ENCODE peak calls at places on chromosomes 6 and 20, in seven cellular contexts. W is coronary artery, F is choroid plexus epithelial cell, Z is A549, H is iPS DF 6.9, J is heart left ventricle, O is heart right ventricle. Q is an unnamed sample.

GRCh38 chr20:25000268-25000801 is 7.8 kb upstream of the APMAP start:
- DNase-seq in H (no peak), W (no peak), J (peak; percentile 53), F (peak; percentile 75), Z (peak; percentile 35), O (peak; percentile 54), Q (peak; percentile 84)

GRCh38 chr6:46421239-46421638 is 70.0 kb downstream of the RCAN2 start:
- DNase-seq in J (no peak), H (no peak), W (no peak), O (no peak), Z (no peak), F (peak; percentile 58), Q (no peak)

GRCh38 chr20:326645-327031 is 1.3 kb downstream of the SOX12 start:
- DNase-seq in O (no peak), J (no peak), F (peak; percentile 20), Z (peak; percentile 73), H (no peak), W (peak; percentile 76), Q (no peak)

GRCh38 chr6:15921243-15921642 is 207.6 kb upstream of the MYLIP start:
- DNase-seq in F (peak; percentile 60), W (no peak), O (no peak), Z (no peak), J (no peak), H (no peak), Q (no peak)

GRCh38 chr6:98842489-98843180 is 8.3 kb downstream of the POU3F2 start:
- DNase-seq in O (no peak), W (no peak), H (no peak), Z (no peak), J (no peak), F (no peak), Q (no peak)

GRCh38 chr6:111263837-111264236 is 176.5 kb downstream of the SLC16A10 start:
- DNase-seq in F (peak; percentile 58), H (no peak), J (no peak), O (no peak), Z (no peak), W (no peak), Q (no peak)

GRCh38 chr20:58650181-58650775 is 805 bp upstream of the STX16 start:
- DNase-seq in O (peak; percentile 45), H (no peak), Z (no peak), W (no peak), J (peak; percentile 43), F (no peak), Q (no peak)

GRCh38 chr6:43917878-43918382 is 147.9 kb downstream of the VEGFA start:
- DNase-seq in O (no peak), Z (no peak), W (no peak), F (peak; percentile 72), J (no peak), H (no peak), Q (no peak)

GRCh38 chr6:158043008-158043407 is 61.3 kb downstream of the SYNJ2 start:
- DNase-seq in F (no peak), J (no peak), Z (no peak), H (no peak), W (peak; percentile 72), O (no peak), Q (no peak)

GRCh38 chr6:118320652-118321051 is 227.4 kb upstream of the PLN start:
- DNase-seq in J (no peak), H (no peak), O (no peak), F (peak; percentile 28), W (no peak), Z (no peak), Q (no peak)

GRCh38 chr6:85464260-85464644 is 14.4 kb downstream of the NT5E start:
- DNase-seq in Z (peak; percentile 58), W (peak; percentile 86), H (no peak), F (peak; percentile 98), J (no peak), O (no peak), Q (peak; percentile 89)

GRCh38 chr6:122752493-122752892 is 27.0 kb upstream of the FABP7 start:
- DNase-seq in O (no peak), Z (no peak), W (no peak), F (no peak), H (no peak), J (no peak), Q (no peak)

GRCh38 chr6:13454286-13455221 is 32.8 kb downstream of the GFOD1 start:
- DNase-seq in Z (no peak), H (no peak), W (no peak), F (peak; percentile 78), J (peak; percentile 51), O (no peak), Q (no peak)
- H3K4me3 ChIP-seq in Z (no peak overlapping the region), H (no peak overlapping the region), W (no peak overlapping the region), F (no peak overlapping the region), J (no peak overlapping the region), O (no peak overlapping the region), Q (no peak overlapping the region)

DNA sequence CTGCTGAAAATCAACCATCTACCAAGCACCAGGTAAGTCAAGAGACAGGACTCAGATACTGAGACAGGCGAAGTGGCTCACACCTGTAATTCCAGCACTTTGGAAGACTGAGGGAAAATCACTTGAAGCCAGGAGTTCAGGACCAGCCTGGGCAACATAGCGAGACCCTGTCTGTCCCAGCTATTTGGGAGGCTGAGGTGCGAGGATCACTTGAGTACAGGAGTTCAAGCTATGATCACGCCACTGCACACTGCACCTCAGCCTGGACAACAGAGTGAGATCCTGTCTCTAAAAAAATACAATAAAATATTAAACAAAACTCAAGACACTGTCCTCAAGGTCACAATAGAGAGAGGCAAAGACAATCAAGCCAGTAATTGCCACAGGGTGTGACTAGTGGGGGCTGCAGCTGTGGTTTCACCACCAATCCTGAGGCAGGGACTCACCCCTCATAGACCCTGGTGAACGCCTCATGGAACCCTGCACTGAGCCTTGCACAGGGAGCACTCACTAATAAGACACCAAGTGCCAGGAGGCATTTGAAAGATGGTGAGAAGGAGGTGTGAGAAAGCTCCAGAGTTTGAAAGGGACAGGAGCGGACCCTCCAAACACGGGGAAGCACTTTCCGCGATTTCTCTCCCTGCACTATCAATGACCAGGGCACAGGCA is 1.7 kb downstream of the SNHG17 start:
- DNase-seq in F (no peak), H (no peak), O (no peak), J (no peak), W (no peak), Z (no peak), Q (no peak)
- H3K4me3 ChIP-seq in F (peak overlapping the region; percentile 93), H (peak overlapping the region; percentile 80), O (peak overlapping the region; percentile 80), J (no peak overlapping the region), W (peak overlapping the region; percentile 81), Z (peak overlapping the region; percentile 95), Q (peak overlapping the region; percentile 73)

GRCh38 chr6:131951576-131952230 is 531 bp upstream of the CCN2 start:
- DNase-seq in H (no peak), F (no peak), O (no peak), Z (no peak), W (no peak), J (no peak), Q (no peak)
- H3K4me3 ChIP-seq in H (no peak overlapping the region), F (peak overlapping the region; percentile 82), O (peak overlapping the region; percentile 66), Z (peak overlapping the region; percentile 90), W (peak overlapping the region; percentile 91), J (peak overlapping the region; percentile 68), Q (peak overlapping the region; percentile 53)

DNA sequence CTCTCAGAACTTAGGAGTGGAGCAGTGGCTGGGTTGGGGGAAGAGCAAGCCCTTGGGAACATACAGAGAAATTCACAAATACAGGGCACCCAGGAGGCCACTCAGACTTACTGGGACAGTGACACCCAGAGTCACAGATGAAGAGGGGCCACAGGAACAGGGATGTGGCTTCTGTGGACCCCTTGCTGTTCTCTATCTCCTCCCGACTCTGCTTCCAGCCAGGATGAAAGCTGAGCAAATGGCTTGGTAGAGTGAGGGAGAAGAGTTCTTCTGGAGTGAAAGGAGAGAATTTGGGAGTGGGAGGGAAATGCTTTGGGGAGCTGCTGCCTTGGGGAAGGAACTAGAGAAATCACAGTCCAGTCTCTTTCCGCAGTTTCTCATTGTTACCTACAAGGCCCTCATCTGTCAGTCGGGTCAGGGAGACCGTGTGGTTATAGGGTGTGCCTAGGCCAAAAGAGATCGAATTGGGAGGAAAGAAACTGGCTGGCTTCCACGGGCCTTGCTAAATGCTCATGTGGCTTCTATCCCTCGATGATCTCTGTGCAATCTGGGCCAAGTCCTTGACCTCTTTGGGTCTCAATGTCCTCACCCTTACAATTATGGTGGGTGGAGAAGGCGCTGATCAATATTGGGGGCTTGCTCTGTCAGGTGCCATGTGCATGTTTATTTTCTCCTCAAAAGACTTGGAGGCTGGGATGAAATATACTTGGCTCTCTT is 17.0 kb downstream of the FOXP4 start:
- DNase-seq in F (no peak), J (no peak), Z (no peak), O (no peak), H (no peak), W (no peak), Q (no peak)
- H3K4me3 ChIP-seq in F (no peak overlapping the region), J (no peak overlapping the region), Z (no peak overlapping the region), O (no peak overlapping the region), H (no peak overlapping the region), W (no peak overlapping the region), Q (no peak overlapping the region)

DNA sequence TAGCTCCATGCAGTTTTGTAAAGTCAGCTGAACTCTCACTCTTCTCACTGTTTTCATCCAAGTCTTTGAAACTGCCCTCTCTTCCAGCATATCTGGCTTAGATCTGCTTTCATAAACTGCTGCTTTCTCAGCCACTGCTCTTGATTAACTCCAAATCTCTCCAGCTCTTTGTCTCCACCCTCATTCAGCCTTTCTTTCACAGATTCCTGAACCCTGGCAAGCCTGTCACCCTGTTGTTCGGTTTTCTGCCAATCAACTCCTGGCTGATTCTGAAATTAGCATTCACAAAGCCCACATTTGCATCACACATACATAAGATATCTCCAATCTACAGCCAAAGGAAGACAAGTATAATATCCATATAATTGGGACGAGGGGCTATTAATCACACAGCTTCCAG is 301.0 kb upstream of the RNF217 start:
- DNase-seq in F (no peak), O (no peak), H (no peak), W (no peak), Z (no peak), J (no peak), Q (no peak)
- H3K4me3 ChIP-seq in F (no peak overlapping the region), O (no peak overlapping the region), H (no peak overlapping the region), W (no peak overlapping the region), Z (no peak overlapping the region), J (no peak overlapping the region), Q (no peak overlapping the region)